ENCODE peak calls at places on chromosome 17, in ten cellular contexts. T is heart right ventricle, B is adrenal gland, R is tibial nerve, H is right lobe of liver, S is transverse colon, F is left lung, C is colonic mucosa, Y is IMR-90, G is BE2C. U is an unnamed sample. For H3K27me3, the result is how much of the 10 kb centered on the place peaks cover.

GRCh38 chr17:74729866-74730265 is 7.2 kb upstream of the RAB37 start:
- DNase-seq in T (no peak), B (no peak), R (no peak), H (no peak), S (no peak), F (no peak), C (no peak), Y (no peak), G (no peak), U (no peak)

GRCh38 chr17:72592242-72592966 is 471.6 kb downstream of the SOX9 start:
- DNase-seq in T (peak), B (peak), R (peak), H (peak), S (peak), F (peak), C (peak), Y (peak), G (peak), U (peak)

GRCh38 chr17:75722542-75723095 is 1.4 kb downstream of the ITGB4 start:
- DNase-seq in T (no peak), B (no peak), R (no peak), H (no peak), S (no peak), F (no peak), C (peak), Y (no peak), G (no peak), U (no peak)

GRCh38 chr17:49260011-49260921 is 29.7 kb upstream of the PHOSPHO1 start:
- DNase-seq in T (peak), B (peak), R (peak), H (peak), S (peak), F (peak), C (peak), Y (peak), G (peak), U (peak)

GRCh38 chr17:45282683-45283644 is 21.1 kb upstream of the SPATA32 start:
- DNase-seq in T (no peak), B (no peak), R (no peak), H (no peak), S (no peak), F (peak), C (no peak), Y (peak), G (no peak), U (no peak)

GRCh38 chr17:52155301-52155700 is 3.2 kb downstream of the CA10 start:
- DNase-seq in T (no peak), B (no peak), R (no peak), H (no peak), S (no peak), F (no peak), C (no peak), Y (no peak), G (no peak), U (no peak)

GRCh38 chr17:49101054-49101534 is 31.5 kb upstream of the B4GALNT2 start:
- DNase-seq in T (no peak), B (no peak), R (no peak), H (no peak), S (no peak), F (no peak), C (no peak), Y (peak), G (no peak), U (no peak)

GRCh38 chr17:39161967-39162366 is 4.0 kb downstream of the ARL5C start:
- DNase-seq in T (no peak), B (no peak), R (no peak), H (no peak), S (no peak), F (no peak), C (no peak), Y (no peak), G (no peak), U (no peak)

GRCh38 chr17:70882504-70882903 is 713.2 kb downstream of the KCNJ2 start:
- DNase-seq in T (no peak), B (no peak), R (no peak), H (no peak), S (no peak), F (no peak), C (no peak), Y (no peak), G (no peak), U (no peak)

GRCh38 chr17:77449908-77450741 is 309.4 kb downstream of the SEC14L1 start:
- DNase-seq in T (peak), B (peak), R (peak), H (no peak), S (peak), F (peak), C (peak), Y (peak), G (peak), U (no peak)

GRCh38 chr17:76569607-76570279 is 15.9 kb downstream of the ST6GALNAC2 start:
- DNase-seq in T (no peak), B (peak), R (peak), H (peak), S (no peak), F (no peak), C (no peak), Y (no peak), G (no peak), U (no peak)

GRCh38 chr17:52233176-52233575 is 74.7 kb upstream of the CA10 start:
- DNase-seq in T (no peak), B (no peak), R (no peak), H (no peak), S (no peak), F (no peak), C (no peak), Y (no peak), G (no peak), U (no peak)

GRCh38 chr17:64129765-64130558 is at the start of gene ERN1:
- DNase-seq in T (peak), B (peak), R (peak), H (peak), S (peak), F (peak), C (peak), Y (peak), G (peak), U (peak)

GRCh38 chr17:34365340-34365739 is 2.3 kb upstream of the CCL1 start:
- DNase-seq in T (no peak), B (no peak), R (no peak), H (no peak), S (no peak), F (no peak), C (no peak), Y (no peak), G (no peak), U (no peak)

GRCh38 chr17:42720996-42721583 is 23.8 kb downstream of the EZH1 start:
- DNase-seq in T (peak), B (no peak), R (peak), H (no peak), S (no peak), F (no peak), C (peak), Y (peak), G (peak), U (no peak)

GRCh38 chr17:57875109-57876022 is 25.5 kb upstream of the MRPS23 start:
- DNase-seq in T (peak), B (peak), R (peak), H (peak), S (peak), F (peak), C (no peak), Y (peak), G (peak), U (no peak)

GRCh38 chr17:45077643-45078042 is 16.5 kb downstream of the NMT1 start:
- DNase-seq in T (no peak), B (no peak), R (no peak), H (no peak), S (no peak), F (no peak), C (no peak), Y (no peak), G (no peak), U (peak)

GRCh38 chr17:30395398-30396022 is 16.8 kb downstream of the CPD start:
- DNase-seq in T (no peak), B (no peak), R (no peak), H (no peak), S (no peak), F (no peak), C (no peak), Y (no peak), G (no peak), U (no peak)

DNA sequence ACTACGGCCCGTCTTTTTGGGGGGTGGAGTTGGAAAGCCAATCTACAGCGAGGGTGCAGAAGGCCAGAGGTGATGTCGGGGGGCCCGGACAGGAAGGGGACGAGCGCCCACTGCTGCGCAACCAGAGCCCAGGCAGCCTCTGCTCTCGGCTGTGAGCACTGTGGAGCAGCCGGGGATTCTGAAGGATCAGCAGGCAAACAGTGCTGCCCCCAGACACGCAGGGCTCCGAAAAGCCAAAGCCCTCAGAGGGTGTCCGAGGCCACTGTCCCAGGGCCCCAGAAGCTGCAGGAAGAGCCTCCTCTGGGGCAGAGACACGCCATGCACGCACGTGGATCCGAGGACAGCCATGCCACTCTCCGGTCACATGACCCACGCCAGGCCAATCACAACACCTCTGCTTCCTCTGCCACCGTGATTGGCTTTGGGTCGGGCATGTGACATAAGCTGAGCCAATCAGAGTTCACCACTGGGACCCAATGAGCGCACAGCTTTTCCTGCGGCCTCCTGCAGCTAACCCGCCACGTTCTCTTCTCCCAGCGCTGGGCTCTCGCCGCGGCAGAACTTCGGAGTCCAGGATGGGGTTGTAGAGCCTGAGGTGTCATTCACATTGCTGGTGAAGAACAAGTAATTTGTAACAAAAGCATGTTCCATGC is 40.7 kb downstream of the ACTG1 start:
- DNase-seq in T (no peak), B (peak), R (peak), H (no peak), S (peak), F (no peak), C (peak), Y (no peak), G (peak), U (no peak)
- H3K4me3 ChIP-seq in T (no peak), B (no peak), R (peak), H (no peak), S (no peak), F (no peak), C (no peak), Y (no peak), G (no peak), U (no peak)

GRCh38 chr17:40883031-40883430 is 2.0 kb downstream of the KRT20 start:
- DNase-seq in T (no peak), B (no peak), R (no peak), H (no peak), S (no peak), F (no peak), C (no peak), Y (no peak), G (no peak), U (no peak)

GRCh38 chr17:40888321-40888720 is 3.3 kb upstream of the KRT20 start:
- DNase-seq in T (no peak), B (no peak), R (no peak), H (no peak), S (no peak), F (no peak), C (no peak), Y (no peak), G (no peak), U (no peak)

GRCh38 chr17:40886090-40886489 is 1.0 kb upstream of the KRT20 start:
- DNase-seq in T (no peak), B (no peak), R (no peak), H (no peak), S (no peak), F (no peak), C (no peak), Y (peak), G (no peak), U (no peak)

GRCh38 chr17:40883960-40884359 is 1.1 kb downstream of the KRT20 start:
- DNase-seq in T (no peak), B (no peak), R (no peak), H (no peak), S (no peak), F (no peak), C (no peak), Y (no peak), G (no peak), U (no peak)

GRCh38 chr17:40884708-40885512 is at the start of gene KRT20:
- DNase-seq in T (no peak), B (no peak), R (no peak), H (no peak), S (peak), F (no peak), C (peak), Y (no peak), G (no peak), U (no peak)
- TF ChIP-seq CTCF in T (no peak), B (no peak), R (no peak), H (no peak), S (peak), F (no peak), C (peak), Y (no peak), G (peak), U (peak)

DNA sequence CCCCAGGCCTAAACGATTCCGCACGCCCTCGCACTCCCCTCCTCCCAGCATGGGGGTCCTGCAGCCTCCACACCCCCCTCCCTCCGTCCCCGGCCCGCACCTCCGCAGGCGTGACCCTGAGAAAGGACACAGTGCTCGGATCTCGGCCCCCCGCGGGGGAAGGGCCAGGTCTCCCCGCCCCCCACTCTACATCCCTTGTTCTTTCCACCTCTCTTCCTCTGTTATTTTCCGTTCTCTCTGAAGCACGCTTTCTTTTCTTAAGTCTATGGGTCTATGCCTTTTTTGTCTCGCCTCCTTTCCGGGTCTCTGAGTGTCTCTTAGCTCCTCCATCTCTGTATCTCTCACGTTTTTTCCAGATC is 2.0 kb upstream of the HES7 start:
- DNase-seq in T (peak), B (peak), R (peak), H (no peak), S (no peak), F (peak), C (peak), Y (no peak), G (peak), U (no peak)
- H3K27me3 ChIP-seq in T (half or more), B (under half), R (under half), H (under half), S (half or more), F (under half), C (under half), Y (under half), G (under half), U (under half)

GRCh38 chr17:7438050-7438614 is 1.2 kb upstream of the FGF11 start:
- DNase-seq in T (peak), B (peak), R (peak), H (peak), S (peak), F (peak), C (peak), Y (no peak), G (peak), U (peak)
- H3K4me3 ChIP-seq in T (no peak), B (peak), R (peak), H (no peak), S (no peak), F (peak), C (peak), Y (peak), G (peak), U (peak)

U was measured in GM06990.